ENCODE peak calls at places on chromosomes 6 and 20, in five cellular contexts. E is neuronal stem cell, O is H9, R is fibroblast of lung, S is endothelial cell of umbilical vein. P is an unnamed sample.

GRCh38 chr6:137107767-137108105 is 63.0 kb upstream of the IL20RA start:
- DNase-seq in O (no peak), E (no peak), R (no peak), S (no peak), P (no peak)

GRCh38 chr20:8073024-8073832 is 53.7 kb upstream of the TMX4 start:
- DNase-seq in O (no peak), R (peak), S (peak), E (no peak), P (no peak)

GRCh38 chr6:11500008-11500407 is 37.5 kb upstream of the TMEM170B start:
- DNase-seq in R (peak), E (no peak), O (no peak), S (peak), P (no peak)

GRCh38 chr20:51417245-51417560 is 125.3 kb downstream of the NFATC2 start:
- DNase-seq in R (no peak), O (no peak), S (no peak), E (no peak), P (no peak)

GRCh38 chr20:15012551-15012950 is 675.1 kb upstream of the FLRT3 start:
- DNase-seq in O (no peak), S (no peak), R (no peak), E (peak), P (no peak)

GRCh38 chr6:13327691-13328075 is 654 bp downstream of the TBC1D7 start:
- DNase-seq in S (no peak), E (no peak), O (no peak), R (no peak), P (peak)

GRCh38 chr6:105932440-105932839 is 153.7 kb upstream of the PRDM1 start:
- DNase-seq in R (no peak), O (no peak), S (no peak), E (no peak), P (no peak)

GRCh38 chr6:4906293-4906941 is 97.4 kb downstream of the RPP40 start:
- DNase-seq in S (peak), O (no peak), E (no peak), R (no peak), P (peak)

GRCh38 chr6:4561078-4561435 is 215.1 kb upstream of the CDYL start:
- DNase-seq in O (no peak), S (no peak), E (no peak), R (no peak), P (no peak)

GRCh38 chr6:24057030-24057429 is 69.0 kb upstream of the NRSN1 start:
- DNase-seq in R (no peak), S (no peak), E (no peak), O (no peak), P (no peak)

GRCh38 chr6:37671061-37671460 is 26.6 kb downstream of the MDGA1 start:
- DNase-seq in O (no peak), S (no peak), R (no peak), E (no peak), P (no peak)

GRCh38 chr6:139525415-139525814 is 151.0 kb upstream of the CITED2 start:
- DNase-seq in R (peak), O (no peak), E (no peak), S (no peak), P (no peak)

GRCh38 chr20:57652865-57653545 is 32.8 kb upstream of the ZBP1 start:
- DNase-seq in E (no peak), S (no peak), R (no peak), O (peak), P (no peak)

GRCh38 chr6:168674595-168674994 is 233.6 kb downstream of the SMOC2 start:
- DNase-seq in E (no peak), R (no peak), O (no peak), S (no peak), P (no peak)

GRCh38 chr6:146741609-146742008 is 142.8 kb downstream of the ADGB start:
- DNase-seq in E (no peak), R (peak), O (no peak), S (no peak), P (no peak)

GRCh38 chr6:42787018-42787611 is 5.3 kb downstream of the BICRAL start:
- DNase-seq in O (no peak), S (no peak), R (no peak), E (no peak), P (no peak)

GRCh38 chr6:10355115-10355702 is 59.7 kb downstream of the TFAP2A start:
- DNase-seq in R (no peak), E (no peak), O (no peak), S (no peak), P (no peak)

GRCh38 chr6:43492673-43493072 is 15.3 kb downstream of the TJAP1 start:
- DNase-seq in E (no peak), O (no peak), S (no peak), R (no peak), P (no peak)

GRCh38 chr20:48457261-48458002 is 370.4 kb downstream of the PREX1 start:
- DNase-seq in O (no peak), R (no peak), S (no peak), E (no peak), P (no peak)

GRCh38 chr6:151647871-151648639 is 154.2 kb downstream of the CCDC170 start:
- DNase-seq in O (peak), E (peak), S (peak), R (no peak), P (no peak)

GRCh38 chr6:150867117-150867516 is 1.6 kb downstream of the MTHFD1L start:
- DNase-seq in O (no peak), E (no peak), S (no peak), R (no peak), P (no peak)

GRCh38 chr6:13354331-13355042 is 26.1 kb upstream of the TBC1D7 start:
- DNase-seq in E (no peak), S (peak), R (peak), O (no peak), P (no peak)

GRCh38 chr6:157755032-157755751 is 67.9 kb upstream of the SNX9 start:
- DNase-seq in O (no peak), S (peak), R (no peak), E (no peak), P (no peak)

DNA sequence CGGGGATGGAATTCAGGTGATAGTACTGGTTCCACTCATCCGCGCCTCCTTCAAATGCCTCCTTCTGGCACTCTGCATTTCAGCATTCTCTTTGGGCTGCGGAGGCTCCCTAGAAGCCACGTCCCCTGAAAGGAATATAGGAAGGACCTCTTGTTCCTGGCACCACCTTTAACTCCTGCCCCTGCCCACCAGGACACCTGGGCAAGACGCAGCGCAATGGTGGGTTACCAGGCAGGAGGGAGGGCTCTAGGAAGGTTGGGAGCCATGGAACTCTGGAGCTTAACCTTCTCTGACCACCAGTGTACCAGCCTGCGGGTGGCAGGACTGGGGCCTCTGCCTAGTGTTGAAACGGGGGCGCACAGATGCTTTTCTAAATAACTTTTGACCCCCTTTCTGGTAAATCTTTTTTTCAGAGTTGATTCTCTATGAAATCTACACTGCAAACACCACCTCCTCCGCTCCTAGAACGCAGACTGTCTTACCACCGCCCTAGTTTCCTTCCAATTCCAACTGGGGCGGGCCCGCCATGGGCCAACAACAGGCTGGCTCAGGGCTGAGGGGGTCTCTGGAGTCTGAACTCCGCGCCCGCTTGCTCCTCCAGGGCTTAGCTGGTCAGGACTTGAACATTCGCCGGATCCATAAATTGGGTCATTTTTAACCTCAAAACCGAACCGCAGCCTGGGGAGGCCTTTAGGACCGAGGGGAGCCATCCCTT is 871 bp upstream of the SYNDIG1 start:
- DNase-seq in O (no peak), S (no peak), E (no peak), R (no peak), P (no peak)
- H2AFZ ChIP-seq in O (no peak), S (no peak), E (peak), R (no peak), P (no peak)

GRCh38 chr6:35218021-35218420 is 4.3 kb downstream of the SCUBE3 start:
- DNase-seq in O (no peak), R (peak), S (peak), E (no peak), P (no peak)
- H3K9ac ChIP-seq in O (no peak), R (no peak), S (no peak), E (no peak), P (no peak)

GRCh38 chr6:56657364-56657763 is 14.7 kb upstream of the DST start:
- DNase-seq in S (no peak), E (no peak), O (no peak), R (no peak), P (no peak)

GRCh38 chr6:56660374-56660730 is 17.7 kb upstream of the DST start:
- DNase-seq in O (no peak), R (no peak), S (no peak), E (no peak), P (no peak)

GRCh38 chr6:56661298-56661697 is 18.6 kb upstream of the DST start:
- DNase-seq in R (no peak), O (no peak), E (no peak), S (no peak), P (no peak)

GRCh38 chr6:56656466-56656865 is 13.8 kb upstream of the DST start:
- DNase-seq in O (no peak), E (no peak), S (no peak), R (no peak), P (no peak)

DNA sequence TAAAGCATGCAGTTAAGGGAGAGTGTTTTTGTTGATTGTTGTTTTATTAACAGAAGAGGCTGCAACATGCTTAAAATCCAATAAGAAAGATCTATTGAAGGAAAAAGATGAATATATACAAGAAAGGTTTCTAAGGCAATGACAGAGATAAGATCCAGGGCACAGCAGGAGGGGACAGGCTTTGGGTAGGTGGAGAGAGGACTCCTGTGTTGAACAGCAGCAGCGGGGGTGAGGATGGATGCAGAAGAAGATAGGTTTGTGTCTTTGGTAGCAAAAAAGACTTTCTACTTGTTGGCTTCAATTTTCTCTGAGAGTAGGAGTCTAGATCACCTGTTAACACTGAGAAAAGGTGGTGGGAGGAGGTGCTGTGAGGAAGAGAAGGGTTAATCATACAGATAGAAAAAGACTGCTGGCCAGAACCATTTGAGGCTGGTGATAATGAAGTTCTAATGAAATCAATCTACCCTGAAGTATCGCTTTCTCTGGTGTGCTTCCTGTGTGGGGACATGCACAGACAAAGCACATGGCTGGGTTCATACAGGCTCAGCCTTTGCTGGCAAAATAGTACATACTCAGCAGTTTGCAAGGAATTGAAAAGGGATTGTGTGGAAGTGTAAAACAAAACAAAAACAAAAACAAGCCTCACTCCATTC is 17.2 kb upstream of the DST start:
- DNase-seq in R (no peak), S (no peak), E (no peak), O (no peak), P (peak)
- H2AFZ ChIP-seq in R (no peak), S (no peak), E (no peak), O (no peak), P (no peak)

DNA sequence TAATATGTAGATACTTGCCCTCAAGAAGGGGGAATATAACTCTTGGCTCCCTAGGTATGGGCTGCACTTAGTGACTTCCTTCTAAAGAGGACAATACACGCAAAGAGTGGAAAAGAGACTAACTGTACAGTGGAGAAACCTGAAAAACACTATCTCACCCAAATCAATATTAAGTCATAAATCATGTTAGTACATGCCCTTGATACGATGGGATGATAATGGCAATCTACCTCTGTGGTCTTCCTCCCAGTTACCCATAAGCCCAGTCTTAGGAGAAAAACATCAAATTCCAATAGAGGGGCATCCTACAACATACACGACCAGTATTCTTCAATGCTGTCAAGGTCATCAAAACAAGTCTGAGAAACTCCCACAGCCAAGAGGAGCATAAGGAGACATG is 1.3 kb downstream of the TRIM26 start:
- DNase-seq in S (no peak), O (no peak), E (no peak), R (no peak), P (no peak)
- H3K9ac ChIP-seq in S (peak), O (no peak), E (no peak), R (no peak), P (peak)

GRCh38 chr20:35616465-35617396 is 1.1 kb downstream of the SPAG4 start:
- DNase-seq in R (peak), E (no peak), O (peak), S (peak), P (no peak)

GRCh38 chr20:35618032-35618371 is 2.4 kb downstream of the SPAG4 start:
- DNase-seq in E (no peak), R (no peak), O (no peak), S (no peak), P (no peak)

GRCh38 chr20:35618372-35619131 is 2.9 kb downstream of the SPAG4 start:
- DNase-seq in E (no peak), O (peak), S (peak), R (peak), P (no peak)

GRCh38 chr20:35615667-35616464 is at the start of gene SPAG4:
- DNase-seq in R (peak), E (peak), S (no peak), O (peak), P (peak)

GRCh38 chr20:35617397-35618031 is 1.9 kb downstream of the SPAG4 start:
- DNase-seq in O (peak), E (peak), S (peak), R (peak), P (no peak)
- H2AFZ ChIP-seq in O (no peak), E (peak), S (peak), R (peak), P (no peak)

DNA sequence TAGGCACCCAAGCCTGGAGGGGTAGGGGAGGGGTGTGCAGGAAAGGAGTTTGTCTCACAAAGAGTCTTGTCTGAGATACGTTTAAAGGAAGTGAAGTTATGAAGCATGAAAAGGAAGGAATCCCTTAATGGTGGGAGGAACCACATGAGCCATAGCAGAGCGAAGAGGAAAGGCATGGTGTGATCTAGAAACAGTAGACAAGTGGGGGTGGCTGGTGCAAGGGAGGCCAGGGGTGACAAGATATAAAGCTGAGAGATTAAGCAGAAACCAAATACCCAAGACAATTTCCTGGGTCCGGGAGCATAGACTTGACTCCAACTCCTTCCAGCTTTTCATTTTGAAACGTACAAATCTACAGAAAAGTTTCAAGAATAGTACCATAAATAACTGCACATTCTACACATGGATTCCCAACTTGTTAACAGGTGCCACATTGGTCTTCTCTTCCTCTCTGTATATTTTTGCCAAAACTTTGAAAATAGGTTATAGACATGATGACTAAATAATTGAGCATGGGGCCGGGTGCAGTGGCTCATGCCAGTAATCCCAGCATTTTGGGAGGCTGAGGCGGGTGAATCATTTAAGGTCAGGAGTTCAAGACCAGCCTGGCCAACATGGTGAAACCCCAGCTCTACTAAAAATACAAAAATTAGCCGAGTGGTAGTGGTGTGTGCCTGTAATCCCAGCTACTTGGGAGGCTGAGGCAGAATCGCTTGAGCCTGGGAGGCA is 211.6 kb downstream of the SLC24A3 start:
- DNase-seq in E (no peak), O (no peak), R (no peak), S (no peak), P (no peak)
- H3K9ac ChIP-seq in E (no peak), O (no peak), R (no peak), S (no peak), P (no peak)

DNA sequence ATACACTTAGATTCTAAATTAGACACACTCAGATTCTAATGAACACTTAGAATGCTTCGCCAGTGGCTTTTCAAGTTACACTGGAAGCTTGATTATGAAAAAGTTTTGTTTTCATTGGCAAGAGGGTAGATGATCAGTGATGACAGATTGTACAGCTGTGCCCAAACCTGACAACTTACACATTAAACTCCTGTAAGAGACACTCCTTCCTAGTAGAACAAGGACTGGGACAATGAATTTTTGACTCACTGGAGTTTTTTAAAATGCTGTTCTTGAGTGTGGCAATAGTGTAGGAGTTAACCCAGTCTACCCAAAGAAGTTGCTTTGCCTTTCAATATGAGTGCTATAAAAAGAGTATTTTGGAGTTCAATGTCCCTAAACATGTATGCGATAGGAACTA is 140.8 kb downstream of the SLC16A10 start:
- DNase-seq in S (no peak), O (no peak), R (peak), E (no peak), P (no peak)
- H2AFZ ChIP-seq in S (no peak), O (no peak), R (no peak), E (no peak), P (no peak)

DNA sequence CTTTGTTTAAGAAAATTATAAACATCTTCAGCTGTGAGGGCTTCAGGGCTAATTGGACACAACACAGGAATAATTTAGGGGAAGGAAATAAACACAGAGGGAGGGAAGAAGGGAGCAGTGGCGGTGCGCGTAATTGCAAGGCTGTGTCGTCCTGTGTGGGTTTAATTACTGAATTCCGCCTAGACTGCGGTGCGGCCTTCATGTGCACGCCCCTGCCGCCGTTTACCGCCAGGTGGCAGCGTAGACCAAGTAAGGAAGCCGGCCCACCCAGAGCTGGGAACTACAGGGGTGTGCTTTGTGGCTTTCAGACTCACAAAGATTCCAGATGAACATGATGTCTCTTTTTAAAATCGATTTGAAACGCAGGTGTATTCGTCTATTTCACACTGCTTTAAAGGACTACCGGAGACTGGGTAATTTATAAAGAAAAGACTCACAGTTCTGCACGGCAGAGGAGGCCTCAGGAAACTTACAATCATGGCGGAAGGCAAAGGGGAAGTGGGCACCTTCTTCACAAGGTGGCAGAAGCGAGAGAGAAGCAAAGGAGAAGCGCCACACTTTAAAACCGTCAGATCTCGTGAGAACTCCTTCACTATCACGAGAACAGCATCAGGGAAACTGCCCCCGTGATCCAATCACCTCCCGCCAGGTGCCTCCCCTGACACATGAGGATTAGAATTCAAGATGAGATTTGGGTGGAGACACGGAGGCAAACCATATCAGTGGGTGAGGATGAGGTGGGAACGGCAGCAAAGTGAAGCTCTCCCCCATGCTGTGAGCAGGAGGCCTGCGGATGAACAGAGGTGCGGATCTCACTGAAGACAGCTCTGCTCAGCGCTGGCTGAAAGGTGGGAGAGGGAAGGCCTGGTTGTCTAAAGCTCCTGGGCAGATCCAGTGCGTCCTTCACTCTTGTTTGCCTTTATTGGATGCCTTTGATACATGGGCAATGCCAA is 222.0 kb upstream of the PDE10A start:
- DNase-seq in E (peak), S (peak), R (peak), O (peak), P (peak)
- H3K9ac ChIP-seq in E (no peak), S (no peak), R (no peak), O (no peak), P (no peak)

P was measured in MM.1S.